ENCODE peak calls at places on chromosomes 11 and 22, in six cellular contexts. R is A549, C is K562, B is GM12878, G is endothelial cell of umbilical vein, N is HepG2. K is an unnamed sample.
A peak's percentile ranks its signal among the peaks of the same experiment; 100 is the strongest.

GRCh38 chr22:22941831-22942510 is 54.4 kb downstream of the IGLL5 start:
- DNase-seq in C (no peak), B (no peak), R (no peak), N (no peak), G (no peak), K (no peak)

GRCh38 chr11:128291835-128292234 is 295.5 kb downstream of the ETS1 start:
- DNase-seq in R (no peak), B (no peak), G (no peak), N (no peak), C (no peak), K (no peak)

GRCh38 chr11:12376259-12376971 is 956 bp upstream of the PARVA start:
- DNase-seq in R (no peak), C (no peak), B (no peak), G (no peak), N (no peak), K (no peak)

GRCh38 chr22:42686756-42687491 is 33.7 kb downstream of the A4GALT start:
- DNase-seq in G (no peak), N (no peak), C (no peak), B (no peak), R (no peak), K (no peak)

GRCh38 chr11:63767415-63768231 is 952 bp downstream of the ZFTA start:
- DNase-seq in N (peak; percentile 49), B (no peak), R (peak; percentile 57), C (peak; percentile 73), G (peak; percentile 72), K (peak; percentile 89)

GRCh38 chr11:47433991-47434786 is 8.0 kb upstream of the PSMC3 start:
- DNase-seq in B (no peak), C (no peak), N (no peak), R (no peak), G (no peak), K (no peak)

GRCh38 chr11:125886997-125887372 is 483 bp upstream of the HYLS1 start:
- DNase-seq in N (no peak), G (no peak), R (peak; percentile 67), C (no peak), B (no peak), K (peak; percentile 89)

GRCh38 chr11:95135155-95135554 is 45.5 kb downstream of the ENDOD1 start:
- DNase-seq in C (no peak), B (no peak), N (no peak), R (no peak), G (no peak), K (no peak)

GRCh38 chr11:79026803-79027445 is 413.9 kb downstream of the TENM4 start:
- DNase-seq in G (no peak), C (no peak), N (no peak), B (no peak), R (no peak), K (peak; percentile 62)

GRCh38 chr11:111944139-111944538 is 7.0 kb downstream of the DIXDC1 start:
- DNase-seq in G (peak; percentile 76), R (peak; percentile 53), C (no peak), B (no peak), N (peak; percentile 29), K (peak; percentile 22)

GRCh38 chr22:46129390-46130041 is 20.8 kb upstream of the PPARA start:
- DNase-seq in R (no peak), C (no peak), B (no peak), N (no peak), G (no peak), K (peak; percentile 33)

GRCh38 chr11:92329644-92330043 is 105.0 kb downstream of the FAT3 start:
- DNase-seq in C (no peak), B (no peak), N (no peak), R (no peak), G (no peak), K (no peak)

GRCh38 chr22:18954941-18955571 is 19.0 kb upstream of the PRODH start:
- DNase-seq in R (no peak), N (no peak), B (no peak), G (no peak), C (no peak), K (no peak)

GRCh38 chr11:103682318-103683184 is 353.9 kb upstream of the DDI1 start:
- DNase-seq in N (peak; percentile 67), G (peak; percentile 86), R (peak; percentile 82), B (peak; percentile 26), C (peak; percentile 9), K (peak; percentile 73)

GRCh38 chr11:86931059-86931964 is 23.9 kb downstream of the FZD4 start:
- DNase-seq in R (no peak), G (peak; percentile 56), C (peak; percentile 88), B (no peak), N (no peak), K (no peak)

GRCh38 chr11:27894552-27894951 is 194.3 kb upstream of the BDNF start:
- DNase-seq in B (no peak), N (no peak), C (no peak), R (no peak), G (no peak), K (peak; percentile 71)
- TF ChIP-seq MAX in B (no peak), N (no peak), C (no peak), R (no peak), G (no peak), K (no peak)

GRCh38 chr11:2522636-2523255 is 77.9 kb downstream of the KCNQ1 start:
- DNase-seq in G (no peak), N (no peak), C (no peak), B (no peak), R (no peak), K (no peak)
- TF ChIP-seq MYC in G (no peak), N (no peak), C (no peak), B (no peak), R (no peak), K (no peak)

DNA sequence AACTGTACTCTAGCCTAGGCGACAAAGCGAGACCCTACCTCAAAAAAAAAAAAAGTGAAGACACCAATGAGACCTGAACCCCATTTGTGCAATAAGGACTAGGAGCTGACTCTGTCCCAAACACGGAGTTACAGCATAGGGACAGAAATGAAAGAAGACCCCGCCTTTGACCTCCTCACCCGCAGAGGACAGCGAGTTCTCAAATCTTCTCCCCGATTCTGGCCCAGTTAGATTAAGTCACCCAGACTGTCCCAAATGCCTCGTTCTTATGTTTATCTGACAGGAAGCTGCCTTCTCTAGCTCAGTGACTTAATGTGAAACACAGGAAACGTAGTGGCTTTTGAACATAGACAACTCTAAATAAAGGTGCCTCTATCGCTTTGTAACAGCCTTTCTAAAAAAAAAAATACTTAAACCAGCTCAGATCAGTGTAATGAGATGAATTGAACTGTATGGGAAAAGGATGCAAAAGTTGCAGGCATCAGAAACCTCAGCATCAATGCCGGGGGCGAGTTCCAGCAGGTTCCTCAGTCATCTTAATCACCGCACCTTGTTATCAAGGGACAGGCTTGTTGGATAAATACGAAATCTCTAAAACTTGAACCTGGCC is 10.6 kb downstream of the MYH9 start:
- DNase-seq in C (peak; percentile 33), N (no peak), G (no peak), R (no peak), B (no peak), K (peak; percentile 9)
- TF ChIP-seq POLR2A in C (no peak), N (no peak), G (no peak), R (no peak), B (no peak), K (no peak)

GRCh38 chr11:130644187-130644586 is 195.7 kb downstream of the ADAMTS15 start:
- DNase-seq in B (no peak), G (no peak), C (no peak), N (no peak), R (no peak), K (no peak)
- TF ChIP-seq MAX in B (no peak), G (no peak), C (no peak), N (no peak), R (no peak), K (no peak)